ENCODE peak calls at places on chromosomes 11 and 22, in five cellular contexts. Q is astrocyte, I is psoas muscle, B is progenitor cell of endocrine pancreas, T is B cell. Y is an unnamed sample.

GRCh38 chr11:19077965-19078364 is 17.4 kb upstream of the MRGPRX2 start:
- DNase-seq in T (no peak), B (no peak), Q (no peak), I (no peak), Y (no peak)

GRCh38 chr11:23425379-23425778 is 565.1 kb upstream of the CCDC179 start:
- DNase-seq in I (no peak), Q (no peak), T (no peak), B (no peak), Y (no peak)

GRCh38 chr11:79047980-79048379 is 392.9 kb downstream of the TENM4 start:
- DNase-seq in Q (no peak), T (no peak), I (no peak), B (no peak), Y (no peak)

GRCh38 chr22:28141614-28142013 is 222.6 kb upstream of the PITPNB start:
- DNase-seq in T (no peak), Q (peak), I (no peak), B (no peak), Y (no peak)

GRCh38 chr11:18245396-18245795 is 3.1 kb downstream of the SAA2 start:
- DNase-seq in I (no peak), T (no peak), Q (no peak), B (no peak), Y (no peak)

GRCh38 chr11:80592546-80592945 is 1151.7 kb upstream of the TENM4 start:
- DNase-seq in B (no peak), Q (no peak), I (no peak), T (no peak), Y (no peak)

GRCh38 chr11:21612326-21612725 is 580.6 kb upstream of the ANO5 start:
- DNase-seq in Q (no peak), T (no peak), B (no peak), I (no peak), Y (no peak)

GRCh38 chr22:28822930-28823481 is 22.6 kb upstream of the XBP1 start:
- DNase-seq in I (no peak), T (no peak), B (no peak), Q (no peak), Y (no peak)

GRCh38 chr11:103433976-103434375 is 324.8 kb downstream of the DYNC2H1 start:
- DNase-seq in B (no peak), I (no peak), T (no peak), Q (peak), Y (no peak)

GRCh38 chr11:64592234-64592615 is 1.2 kb downstream of the SLC22A12 start:
- DNase-seq in I (no peak), B (no peak), T (no peak), Q (no peak), Y (no peak)

GRCh38 chr22:43985532-43985931 is 30.3 kb downstream of the SAMM50 start:
- DNase-seq in Q (no peak), B (no peak), T (no peak), I (peak), Y (no peak)

GRCh38 chr11:72004515-72005346 is 6.0 kb downstream of the IL18BP start:
- DNase-seq in T (no peak), I (no peak), Q (no peak), B (no peak), Y (no peak)

GRCh38 chr22:48718818-48719500 is 1108.7 kb downstream of the BRD1 start:
- DNase-seq in B (no peak), T (no peak), I (no peak), Q (no peak), Y (no peak)

GRCh38 chr11:118398797-118399564 is 2.4 kb upstream of the ATP5MG start:
- DNase-seq in Q (no peak), T (no peak), B (no peak), I (no peak), Y (no peak)

GRCh38 chr11:31757245-31757835 is 53.8 kb downstream of the PAX6 start:
- DNase-seq in Q (peak), I (no peak), B (no peak), T (no peak), Y (no peak)

GRCh38 chr22:29342577-29343312 is 27.2 kb upstream of the RASL10A start:
- DNase-seq in Q (no peak), I (no peak), T (no peak), B (no peak), Y (no peak)

GRCh38 chr11:64444838-64445441 is 86.0 kb downstream of the RPS6KA4 start:
- DNase-seq in B (no peak), Q (peak), T (no peak), I (no peak), Y (no peak)

GRCh38 chr11:66313321-66314185 is 3.3 kb downstream of the CD248 start:
- DNase-seq in B (no peak), T (no peak), I (peak), Q (no peak), Y (peak)

GRCh38 chr11:86068138-86068861 is 584 bp downstream of the PICALM start:
- DNase-seq in B (peak), T (peak), I (peak), Q (no peak), Y (no peak)

GRCh38 chr11:134267966-134268365 is 8.2 kb upstream of the GLB1L3 start:
- DNase-seq in Q (peak), I (no peak), T (no peak), B (no peak), Y (no peak)

GRCh38 chr11:16248248-16248647 is 108.1 kb downstream of the SOX6 start:
- DNase-seq in T (no peak), Q (no peak), B (no peak), I (no peak), Y (no peak)

GRCh38 chr11:69012092-69013008 is 696 bp downstream of the MRGPRF start:
- DNase-seq in I (no peak), B (no peak), T (no peak), Q (no peak), Y (no peak)

GRCh38 chr22:37626556-37627075 is 12.9 kb upstream of the SH3BP1 start:
- DNase-seq in T (no peak), I (no peak), Q (no peak), B (no peak), Y (no peak)

GRCh38 chr22:41501209-41501608 is 32.3 kb downstream of the ACO2 start:
- DNase-seq in T (peak), I (no peak), Q (no peak), B (no peak), Y (no peak)

GRCh38 chr11:11243790-11244469 is 109.1 kb downstream of the CSNK2A3 start:
- DNase-seq in Q (no peak), I (peak), T (peak), B (no peak), Y (no peak)

GRCh38 chr22:44211946-44212930 is 31.5 kb downstream of the PARVG start:
- DNase-seq in I (no peak), Q (no peak), T (peak), B (no peak), Y (peak)

GRCh38 chr22:25644122-25644521 is 79.6 kb downstream of the GRK3 start:
- DNase-seq in I (no peak), B (no peak), T (no peak), Q (peak), Y (no peak)

GRCh38 chr11:61488651-61489291 is 19.8 kb upstream of the LRRC10B start:
- DNase-seq in I (peak), T (no peak), B (peak), Q (no peak), Y (no peak)

GRCh38 chr11:111918390-111919256 is at the start of gene C11orf52:
- DNase-seq in T (no peak), Q (no peak), I (peak), B (peak), Y (no peak)

DNA sequence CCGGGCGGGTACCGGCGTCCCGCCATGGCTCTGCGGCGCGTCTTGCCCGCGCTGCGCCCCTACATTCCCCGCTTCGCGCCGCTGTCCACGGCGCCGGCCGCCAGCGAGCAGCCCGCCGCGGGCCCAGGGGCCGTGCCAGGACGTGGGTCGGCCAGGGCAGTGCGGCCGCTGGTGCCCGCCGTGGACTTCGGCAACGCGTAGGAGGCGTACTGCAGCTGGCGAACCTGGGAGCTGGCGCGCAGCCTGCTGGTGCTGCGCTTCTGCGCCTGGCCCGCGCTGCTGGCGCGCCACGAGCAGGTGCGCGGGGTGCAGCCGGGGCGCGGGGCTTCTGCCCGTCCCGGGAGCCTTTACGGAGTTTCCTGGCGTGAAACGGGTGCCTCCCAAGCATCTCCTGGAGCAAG is 20.1 kb downstream of the DGCR6L start:
- DNase-seq in B (no peak), T (no peak), Q (no peak), I (no peak), Y (no peak)
- TF ChIP-seq CTCF in B (no peak), T (no peak), Q (no peak), I (no peak), Y (no peak)

GRCh38 chr11:62791501-62792192 is at the start of gene TMEM223:
- DNase-seq in T (peak), Q (peak), I (peak), B (peak), Y (peak)
- TF ChIP-seq CTCF in T (no peak), Q (no peak), I (no peak), B (peak), Y (no peak)

GRCh38 chr22:45335021-45335818 is 25.5 kb downstream of the FAM118A start:
- DNase-seq in I (peak), T (no peak), Q (no peak), B (no peak), Y (no peak)
- TF ChIP-seq CTCF in I (peak), T (no peak), Q (peak), B (peak), Y (peak)

GRCh38 chr11:32888805-32889204 is 3.8 kb upstream of the QSER1 start:
- DNase-seq in B (no peak), I (no peak), T (no peak), Q (peak), Y (no peak)
- TF ChIP-seq CTCF in B (no peak), I (no peak), T (no peak), Q (no peak), Y (no peak)

GRCh38 chr11:13923182-13923581 is 39.3 kb upstream of the SPON1 start:
- DNase-seq in Q (no peak), B (no peak), I (no peak), T (no peak), Y (no peak)
- TF ChIP-seq CTCF in Q (no peak), B (no peak), I (no peak), T (no peak), Y (no peak)

Y was measured in type B pancreatic cell.